ENCODE peak calls at places on chromosomes 7 and 10, in four cellular contexts. S is caudate nucleus; M is CD8-positive, alpha-beta memory T cell; R is right cardiac atrium. Y is an unnamed sample.
A peak's percentile ranks its signal among the peaks of the same experiment; 100 is the strongest.

GRCh38 chr10:61896854-61897661 is 4.4 kb upstream of the ARID5B start:
- DNase-seq in M (peak; percentile 9), R (peak; percentile 63), S (no peak), Y (peak; percentile 78)

GRCh38 chr7:136267822-136268221 is 290.7 kb upstream of the MTPN start:
- DNase-seq in S (no peak), M (no peak), R (no peak), Y (no peak)

GRCh38 chr7:92255308-92255707 is 9.5 kb downstream of the ANKIB1 start:
- DNase-seq in S (no peak), M (no peak), R (no peak), Y (no peak)

GRCh38 chr10:114995468-114995867 is 57.5 kb downstream of the TRUB1 start:
- DNase-seq in R (no peak), M (no peak), S (no peak), Y (no peak)

GRCh38 chr7:2018786-2019692 is 213.7 kb downstream of the MAD1L1 start:
- DNase-seq in M (no peak), S (no peak), R (peak; percentile 59), Y (peak; percentile 72)

GRCh38 chr10:100970076-100970913 is 991 bp downstream of the SEMA4G start:
- DNase-seq in S (no peak), R (no peak), M (peak; percentile 34), Y (no peak)

GRCh38 chr10:77052592-77052991 is 585.0 kb downstream of the KCNMA1 start:
- DNase-seq in R (no peak), M (no peak), S (no peak), Y (no peak)

GRCh38 chr10:119807960-119808697 is 64.5 kb downstream of the MCMBP start:
- DNase-seq in R (no peak), M (no peak), S (no peak), Y (no peak)

GRCh38 chr7:47796347-47796746 is 151.9 kb downstream of the PKD1L1 start:
- DNase-seq in S (no peak), R (no peak), M (no peak), Y (no peak)

GRCh38 chr7:86844608-86845007 is 200.9 kb downstream of the GRM3 start:
- DNase-seq in M (no peak), R (no peak), S (no peak), Y (no peak)

GRCh38 chr10:93468532-93469213 is 13.5 kb downstream of the MYOF start:
- DNase-seq in M (no peak), S (no peak), R (no peak), Y (no peak)

GRCh38 chr7:81534446-81534845 is 235.4 kb downstream of the HGF start:
- DNase-seq in S (no peak), R (no peak), M (no peak), Y (no peak)

DNA sequence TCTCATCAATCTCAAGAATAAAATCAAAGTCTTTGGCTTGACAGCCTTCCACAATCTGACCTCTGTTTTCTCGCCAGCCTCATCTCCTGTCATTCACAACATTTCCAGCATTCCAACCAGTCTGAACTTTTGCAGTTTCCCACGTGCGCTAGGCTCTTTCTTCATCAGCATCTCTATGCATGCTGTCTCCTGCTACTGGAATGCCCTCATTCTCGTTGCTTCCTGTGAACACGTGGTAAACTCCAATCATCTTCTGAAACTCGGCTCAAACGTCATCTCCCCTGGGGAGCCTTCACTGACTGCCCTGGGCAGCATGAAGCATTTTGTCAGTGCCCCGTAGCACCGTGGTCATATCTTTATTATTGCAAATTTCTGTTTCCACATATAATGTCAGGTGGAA is 12.2 kb upstream of the RSBN1L start:
- DNase-seq in R (peak; percentile 73), M (no peak), S (no peak), Y (no peak)
- H3K27ac ChIP-seq in R (no peak overlapping the region), M (no peak overlapping the region), S (no peak overlapping the region), Y (peak overlapping the region; percentile 73)

GRCh38 chr7:20653636-20654035 is 38.2 kb downstream of the ABCB5 start:
- DNase-seq in M (no peak), S (no peak), R (no peak), Y (no peak)

GRCh38 chr7:20647908-20648776 is 32.7 kb downstream of the ABCB5 start:
- DNase-seq in S (no peak), M (no peak), R (no peak), Y (no peak)

GRCh38 chr7:20647051-20647450 is 31.6 kb downstream of the ABCB5 start:
- DNase-seq in M (no peak), S (no peak), R (no peak), Y (no peak)

GRCh38 chr7:20650782-20651181 is 35.3 kb downstream of the ABCB5 start:
- DNase-seq in M (no peak), R (no peak), S (no peak), Y (no peak)

GRCh38 chr7:20651960-20652544 is 36.6 kb downstream of the ABCB5 start:
- DNase-seq in S (no peak), M (no peak), R (no peak), Y (no peak)
- H3K27ac ChIP-seq in S (no peak overlapping the region), M (no peak overlapping the region), R (no peak overlapping the region), Y (no peak overlapping the region)

DNA sequence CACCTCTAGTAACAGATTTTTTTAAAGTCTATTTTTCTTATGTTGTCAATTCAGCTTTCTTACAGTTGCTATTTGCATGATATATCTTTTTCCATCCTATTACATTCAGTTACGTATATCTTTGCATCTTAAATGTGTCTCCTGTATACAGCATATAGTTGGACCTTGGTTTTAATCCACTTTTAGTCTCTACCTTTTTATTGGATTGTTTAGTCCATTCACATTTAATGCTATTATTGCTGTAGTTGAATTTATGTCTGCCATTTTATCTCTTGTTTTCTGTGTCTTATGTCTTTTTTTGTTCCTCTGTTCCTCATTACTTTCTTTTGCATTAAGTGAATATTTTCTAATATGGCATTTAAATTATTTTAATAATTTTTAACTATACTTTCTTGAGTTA is 100.6 kb downstream of the EEPD1 start:
- DNase-seq in M (no peak), S (no peak), R (no peak), Y (no peak)
- H3K27ac ChIP-seq in M (no peak overlapping the region), S (no peak overlapping the region), R (no peak overlapping the region), Y (no peak overlapping the region)

GRCh38 chr7:131012477-131013031 is 278.5 kb upstream of the KLF14 start:
- DNase-seq in R (no peak), M (no peak), S (no peak), Y (no peak)

GRCh38 chr7:131015131-131015954 is 281.3 kb upstream of the KLF14 start:
- DNase-seq in S (no peak), M (no peak), R (no peak), Y (no peak)

GRCh38 chr7:131019351-131019750 is 285.3 kb upstream of the KLF14 start:
- DNase-seq in S (no peak), M (no peak), R (no peak), Y (no peak)

GRCh38 chr7:131013716-131014115 is 279.7 kb upstream of the KLF14 start:
- DNase-seq in R (no peak), S (no peak), M (no peak), Y (no peak)

GRCh38 chr7:131016230-131016629 is 282.2 kb upstream of the KLF14 start:
- DNase-seq in M (no peak), S (no peak), R (no peak), Y (no peak)
- H3K27ac ChIP-seq in M (no peak overlapping the region), S (no peak overlapping the region), R (no peak overlapping the region), Y (no peak overlapping the region)

GRCh38 chr10:17472481-17473227 is 18.3 kb upstream of the ST8SIA6 start:
- DNase-seq in R (no peak), S (no peak), M (no peak), Y (no peak)
- H3K27ac ChIP-seq in R (no peak overlapping the region), S (no peak overlapping the region), M (no peak overlapping the region), Y (no peak overlapping the region)

GRCh38 chr10:79547973-79548372 is 12.2 kb downstream of the SFTPA2 start:
- DNase-seq in R (no peak), M (no peak), S (no peak), Y (no peak)
- H3K27ac ChIP-seq in R (no peak overlapping the region), M (no peak overlapping the region), S (no peak overlapping the region), Y (no peak overlapping the region)

DNA sequence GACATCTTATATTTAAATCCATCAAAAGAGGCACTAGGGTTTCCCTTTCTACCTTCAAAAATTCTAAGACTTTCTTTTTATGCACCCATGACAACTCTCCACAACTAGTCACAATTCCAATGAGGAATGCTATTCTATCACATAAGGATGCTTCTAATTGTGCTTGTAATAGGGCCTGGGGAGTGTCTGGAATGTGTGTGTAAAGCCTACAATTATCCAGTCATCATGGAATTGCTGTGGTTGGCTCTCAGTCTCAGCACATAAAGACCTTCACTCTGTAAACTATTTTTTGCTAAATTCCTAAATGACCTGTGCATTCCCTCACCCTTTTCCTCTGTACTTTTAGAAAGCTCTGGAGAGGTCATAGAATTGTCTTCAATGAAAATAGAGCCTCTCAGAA is 86.7 kb downstream of the EPDR1 start:
- DNase-seq in M (no peak), R (no peak), S (no peak), Y (no peak)
- H3K27ac ChIP-seq in M (no peak overlapping the region), R (no peak overlapping the region), S (no peak overlapping the region), Y (no peak overlapping the region)